ENCODE peak calls at places on chromosomes 13 and 19, in seven cellular contexts. One of them, this sample, is unnamed.
A peak's percentile ranks its signal among the peaks of the same experiment; 100 is the strongest.

GRCh38 chr19:55437410-55437809 is 5.7 kb downstream of the SHISA7 start:
- DNase-seq in WTC11: peak; percentile 85
- DNase-seq in astrocyte of the spinal cord: peak; percentile 68
- DNase-seq in fibroblast of pulmonary artery: peak; percentile 73
- DNase-seq in transverse colon: no peak
- DNase-seq in neural crest cell: peak; percentile 65
- DNase-seq in tibial nerve: no peak
- DNase-seq in this sample: peak; percentile 74

GRCh38 chr19:56930647-56931592 is 90.4 kb upstream of the PEG3 start:
- DNase-seq in WTC11: no peak
- DNase-seq in astrocyte of the spinal cord: no peak
- DNase-seq in fibroblast of pulmonary artery: no peak
- DNase-seq in transverse colon: no peak
- DNase-seq in neural crest cell: no peak
- DNase-seq in tibial nerve: no peak
- DNase-seq in this sample: no peak

GRCh38 chr13:19863323-19864017 is at the start of gene ZMYM5:
- DNase-seq in WTC11: peak; percentile 98
- DNase-seq in astrocyte of the spinal cord: peak; percentile 100
- DNase-seq in fibroblast of pulmonary artery: peak; percentile 100
- DNase-seq in transverse colon: peak; percentile 99
- DNase-seq in neural crest cell: peak; percentile 93
- DNase-seq in tibial nerve: peak; percentile 93
- DNase-seq in this sample: peak; percentile 100

GRCh38 chr13:94548382-94549240 is 47.3 kb downstream of the TGDS start:
- DNase-seq in WTC11: peak; percentile 73
- DNase-seq in astrocyte of the spinal cord: peak; percentile 47
- DNase-seq in fibroblast of pulmonary artery: peak; percentile 39
- DNase-seq in transverse colon: peak; percentile 59
- DNase-seq in neural crest cell: no peak
- DNase-seq in tibial nerve: peak; percentile 37
- DNase-seq in this sample: peak; percentile 30

GRCh38 chr13:36998624-36999041 is 507 bp downstream of the ALG5 start:
- DNase-seq in WTC11: peak; percentile 24
- DNase-seq in astrocyte of the spinal cord: no peak
- DNase-seq in fibroblast of pulmonary artery: no peak
- DNase-seq in transverse colon: peak; percentile 11
- DNase-seq in neural crest cell: peak; percentile 22
- DNase-seq in tibial nerve: no peak
- DNase-seq in this sample: peak; percentile 3

GRCh38 chr13:32687275-32687674 is 101.0 kb downstream of the PDS5B start:
- DNase-seq in WTC11: no peak
- DNase-seq in astrocyte of the spinal cord: no peak
- DNase-seq in fibroblast of pulmonary artery: no peak
- DNase-seq in transverse colon: no peak
- DNase-seq in neural crest cell: no peak
- DNase-seq in tibial nerve: no peak
- DNase-seq in this sample: no peak

GRCh38 chr13:111634410-111634809 is 314.0 kb downstream of the TEX29 start:
- DNase-seq in WTC11: no peak
- DNase-seq in astrocyte of the spinal cord: no peak
- DNase-seq in fibroblast of pulmonary artery: no peak
- DNase-seq in transverse colon: no peak
- DNase-seq in neural crest cell: no peak
- DNase-seq in tibial nerve: no peak
- DNase-seq in this sample: no peak

GRCh38 chr19:4473011-4473410 is 914 bp downstream of the HDGFL2 start:
- DNase-seq in WTC11: no peak
- DNase-seq in astrocyte of the spinal cord: no peak
- DNase-seq in fibroblast of pulmonary artery: no peak
- DNase-seq in transverse colon: no peak
- DNase-seq in neural crest cell: no peak
- DNase-seq in tibial nerve: no peak
- DNase-seq in this sample: no peak

GRCh38 chr19:21398851-21399250 is 1.9 kb downstream of the ZNF493 start:
- DNase-seq in WTC11: no peak
- DNase-seq in astrocyte of the spinal cord: no peak
- DNase-seq in fibroblast of pulmonary artery: no peak
- DNase-seq in transverse colon: no peak
- DNase-seq in neural crest cell: no peak
- DNase-seq in tibial nerve: no peak
- DNase-seq in this sample: peak; percentile 44

GRCh38 chr13:102035969-102036368 is 365.9 kb downstream of the FGF14 start:
- DNase-seq in WTC11: no peak
- DNase-seq in astrocyte of the spinal cord: no peak
- DNase-seq in fibroblast of pulmonary artery: no peak
- DNase-seq in transverse colon: no peak
- DNase-seq in neural crest cell: no peak
- DNase-seq in tibial nerve: no peak
- DNase-seq in this sample: no peak

GRCh38 chr19:1860821-1861598 is 2.4 kb downstream of the KLF16 start:
- DNase-seq in WTC11: no peak
- DNase-seq in astrocyte of the spinal cord: no peak
- DNase-seq in fibroblast of pulmonary artery: no peak
- DNase-seq in transverse colon: no peak
- DNase-seq in neural crest cell: no peak
- DNase-seq in tibial nerve: no peak
- DNase-seq in this sample: no peak

GRCh38 chr13:22740264-22740663 is 440.5 kb upstream of the SGCG start:
- DNase-seq in WTC11: peak; percentile 25
- DNase-seq in astrocyte of the spinal cord: no peak
- DNase-seq in fibroblast of pulmonary artery: no peak
- DNase-seq in transverse colon: no peak
- DNase-seq in neural crest cell: no peak
- DNase-seq in tibial nerve: no peak
- DNase-seq in this sample: peak; percentile 8

GRCh38 chr13:22738357-22738756 is 442.4 kb upstream of the SGCG start:
- DNase-seq in WTC11: no peak
- DNase-seq in astrocyte of the spinal cord: no peak
- DNase-seq in fibroblast of pulmonary artery: no peak
- DNase-seq in transverse colon: no peak
- DNase-seq in neural crest cell: no peak
- DNase-seq in tibial nerve: no peak
- DNase-seq in this sample: no peak

GRCh38 chr13:22736768-22737092 is 444.0 kb upstream of the SGCG start:
- DNase-seq in WTC11: no peak
- DNase-seq in astrocyte of the spinal cord: no peak
- DNase-seq in fibroblast of pulmonary artery: no peak
- DNase-seq in transverse colon: no peak
- DNase-seq in neural crest cell: no peak
- DNase-seq in tibial nerve: no peak
- DNase-seq in this sample: no peak

GRCh38 chr13:22736084-22736767 is 444.6 kb upstream of the SGCG start:
- DNase-seq in WTC11: peak; percentile 17
- DNase-seq in astrocyte of the spinal cord: no peak
- DNase-seq in fibroblast of pulmonary artery: no peak
- DNase-seq in transverse colon: no peak
- DNase-seq in neural crest cell: no peak
- DNase-seq in tibial nerve: no peak
- DNase-seq in this sample: no peak

GRCh38 chr13:22735381-22735995 is 445.3 kb upstream of the SGCG start:
- DNase-seq in WTC11: no peak
- DNase-seq in astrocyte of the spinal cord: no peak
- DNase-seq in fibroblast of pulmonary artery: no peak
- DNase-seq in transverse colon: no peak
- DNase-seq in neural crest cell: no peak
- DNase-seq in tibial nerve: no peak
- DNase-seq in this sample: no peak
- TF ChIP-seq CTCF in WTC11: no peak
- TF ChIP-seq CTCF in astrocyte of the spinal cord: no peak
- TF ChIP-seq CTCF in fibroblast of pulmonary artery: no peak
- TF ChIP-seq CTCF in transverse colon: no peak
- TF ChIP-seq CTCF in neural crest cell: no peak
- TF ChIP-seq CTCF in tibial nerve: no peak
- TF ChIP-seq CTCF in this sample: no peak

GRCh38 chr19:44585371-44586141 is 27.8 kb upstream of the IGSF23 start:
- DNase-seq in WTC11: no peak
- DNase-seq in astrocyte of the spinal cord: peak; percentile 39
- DNase-seq in fibroblast of pulmonary artery: peak; percentile 61
- DNase-seq in transverse colon: no peak
- DNase-seq in neural crest cell: no peak
- DNase-seq in tibial nerve: no peak
- DNase-seq in this sample: peak; percentile 59
- TF ChIP-seq CTCF in WTC11: no peak
- TF ChIP-seq CTCF in astrocyte of the spinal cord: no peak
- TF ChIP-seq CTCF in fibroblast of pulmonary artery: peak; percentile 36
- TF ChIP-seq CTCF in transverse colon: no peak
- TF ChIP-seq CTCF in neural crest cell: no peak
- TF ChIP-seq CTCF in tibial nerve: no peak
- TF ChIP-seq CTCF in this sample: peak; percentile 46

GRCh38 chr13:70964124-70964523 is 855.9 kb upstream of the KLHL1 start:
- DNase-seq in WTC11: no peak
- DNase-seq in astrocyte of the spinal cord: no peak
- DNase-seq in fibroblast of pulmonary artery: peak; percentile 13
- DNase-seq in transverse colon: no peak
- DNase-seq in neural crest cell: no peak
- DNase-seq in tibial nerve: no peak
- DNase-seq in this sample: peak; percentile 37
- TF ChIP-seq CTCF in WTC11: peak; percentile 15
- TF ChIP-seq CTCF in astrocyte of the spinal cord: peak; percentile 19
- TF ChIP-seq CTCF in fibroblast of pulmonary artery: peak; percentile 33
- TF ChIP-seq CTCF in transverse colon: no peak
- TF ChIP-seq CTCF in neural crest cell: peak; percentile 50
- TF ChIP-seq CTCF in tibial nerve: no peak
- TF ChIP-seq CTCF in this sample: peak; percentile 52

GRCh38 chr19:41030651-41031050 is 39.6 kb downstream of the CYP2B6 start:
- DNase-seq in WTC11: no peak
- DNase-seq in astrocyte of the spinal cord: no peak
- DNase-seq in fibroblast of pulmonary artery: no peak
- DNase-seq in transverse colon: no peak
- DNase-seq in neural crest cell: no peak
- DNase-seq in tibial nerve: no peak
- DNase-seq in this sample: no peak
- TF ChIP-seq CTCF in WTC11: no peak
- TF ChIP-seq CTCF in astrocyte of the spinal cord: no peak
- TF ChIP-seq CTCF in fibroblast of pulmonary artery: no peak
- TF ChIP-seq CTCF in transverse colon: no peak
- TF ChIP-seq CTCF in neural crest cell: no peak
- TF ChIP-seq CTCF in tibial nerve: no peak
- TF ChIP-seq CTCF in this sample: no peak

GRCh38 chr13:97749174-97749573 is 204.3 kb upstream of the IPO5 start:
- DNase-seq in WTC11: no peak
- DNase-seq in astrocyte of the spinal cord: no peak
- DNase-seq in fibroblast of pulmonary artery: peak; percentile 39
- DNase-seq in transverse colon: no peak
- DNase-seq in neural crest cell: no peak
- DNase-seq in tibial nerve: no peak
- DNase-seq in this sample: peak; percentile 91
- TF ChIP-seq CTCF in WTC11: no peak
- TF ChIP-seq CTCF in astrocyte of the spinal cord: no peak
- TF ChIP-seq CTCF in fibroblast of pulmonary artery: peak; percentile 23
- TF ChIP-seq CTCF in transverse colon: no peak
- TF ChIP-seq CTCF in neural crest cell: no peak
- TF ChIP-seq CTCF in tibial nerve: no peak
- TF ChIP-seq CTCF in this sample: peak; percentile 48

DNA sequence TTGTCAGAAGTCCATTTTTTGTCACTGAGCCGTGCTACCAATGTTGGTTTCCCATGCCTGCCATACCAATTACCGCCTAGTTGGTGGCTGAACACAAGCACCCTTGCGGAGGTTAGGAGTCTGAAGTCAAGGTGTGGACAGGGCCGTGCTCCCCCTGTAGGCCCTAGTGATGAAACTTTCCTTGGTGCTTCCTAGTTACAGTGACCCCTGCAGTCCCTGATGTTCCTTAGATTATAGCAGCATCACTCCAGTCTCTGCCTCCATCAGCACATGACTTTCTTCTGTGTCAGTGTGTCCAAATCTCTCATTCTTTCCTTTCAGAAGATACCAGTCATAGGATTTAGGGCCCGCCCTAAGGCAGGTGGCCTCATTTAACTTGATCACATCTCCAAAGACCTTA is 99.0 kb downstream of the MYO16 start:
- DNase-seq in WTC11: peak; percentile 57
- DNase-seq in astrocyte of the spinal cord: no peak
- DNase-seq in fibroblast of pulmonary artery: no peak
- DNase-seq in transverse colon: no peak
- DNase-seq in neural crest cell: no peak
- DNase-seq in tibial nerve: no peak
- DNase-seq in this sample: no peak
- TF ChIP-seq CTCF in WTC11: peak; percentile 32
- TF ChIP-seq CTCF in astrocyte of the spinal cord: no peak
- TF ChIP-seq CTCF in fibroblast of pulmonary artery: no peak
- TF ChIP-seq CTCF in transverse colon: no peak
- TF ChIP-seq CTCF in neural crest cell: peak; percentile 28
- TF ChIP-seq CTCF in tibial nerve: no peak
- TF ChIP-seq CTCF in this sample: no peak

This sample was measured in epithelial cell of esophagus.